ENCODE peak calls at places on chromosomes 11 and 22, in four cellular contexts. H, J, Y and T are unnamed samples.

GRCh38 chr11:7642747-7643146 is 30.6 kb downstream of the CYB5R2 start:
- DNase-seq in Y (peak; percentile 45), H (no peak), J (no peak), T (no peak)

GRCh38 chr22:45246060-45246985 is 5.6 kb upstream of the KIAA0930 start:
- DNase-seq in J (no peak), H (no peak), Y (peak; percentile 62), T (no peak)

GRCh38 chr22:38871360-38872171 is 450 bp downstream of the CBX6 start:
- DNase-seq in H (peak; percentile 45), J (peak; percentile 52), Y (no peak), T (peak; percentile 48)

GRCh38 chr11:121656333-121657090 is 203.7 kb upstream of the SORL1-AS1 start:
- DNase-seq in H (no peak), J (no peak), Y (no peak), T (no peak)

GRCh38 chr11:62487698-62488551 is 58.7 kb downstream of the AHNAK start:
- DNase-seq in Y (no peak), H (no peak), J (no peak), T (no peak)

GRCh38 chr11:819943-820649 is 1.4 kb downstream of the PNPLA2 start:
- DNase-seq in J (peak; percentile 92), H (peak; percentile 80), Y (peak; percentile 81), T (peak; percentile 94)

GRCh38 chr11:69240332-69241074 is 53.5 kb upstream of the MYEOV start:
- DNase-seq in J (no peak), Y (no peak), H (no peak), T (no peak)

GRCh38 chr22:36017661-36018091 is 10.9 kb downstream of the RBFOX2 start:
- DNase-seq in Y (no peak), H (peak; percentile 22), J (no peak), T (no peak)

GRCh38 chr11:19474954-19475811 is 234.4 kb upstream of the E2F8 start:
- DNase-seq in H (no peak), J (no peak), Y (no peak), T (no peak)

GRCh38 chr22:25410849-25411248 is 153.6 kb upstream of the GRK3 start:
- DNase-seq in J (no peak), Y (no peak), H (no peak), T (no peak)

GRCh38 chr22:46776876-46777608 is 14.6 kb downstream of the TBC1D22A start:
- DNase-seq in Y (peak; percentile 12), H (no peak), J (no peak), T (no peak)

GRCh38 chr11:107716884-107717532 is 5.2 kb upstream of the SLN start:
- DNase-seq in J (no peak), H (no peak), Y (no peak), T (no peak)

GRCh38 chr11:72641900-72642814 is 32.1 kb downstream of the PDE2A start:
- DNase-seq in Y (no peak), H (peak; percentile 59), J (no peak), T (peak; percentile 25)

GRCh38 chr11:119065369-119065768 is 2.2 kb upstream of the VPS11 start:
- DNase-seq in J (peak; percentile 38), Y (peak; percentile 35), H (no peak), T (peak; percentile 38)

GRCh38 chr11:10459029-10459970 is 4.2 kb downstream of the AMPD3 start:
- DNase-seq in H (no peak), J (peak; percentile 56), Y (no peak), T (peak; percentile 60)

GRCh38 chr11:79963886-79964660 is 523.2 kb upstream of the TENM4 start:
- DNase-seq in J (no peak), H (peak; percentile 4), Y (no peak), T (no peak)

GRCh38 chr11:99934008-99934407 is 753.1 kb upstream of the ARHGAP42 start:
- DNase-seq in J (no peak), H (no peak), Y (peak; percentile 18), T (no peak)

GRCh38 chr11:91796999-91797398 is 427.6 kb upstream of the FAT3 start:
- DNase-seq in Y (no peak), H (no peak), J (no peak), T (no peak)

GRCh38 chr11:72456651-72457050 is 22.3 kb upstream of the CLPB start:
- DNase-seq in Y (no peak), J (no peak), H (no peak), T (no peak)

GRCh38 chr11:36131719-36132349 is 157.4 kb downstream of the COMMD9 start:
- DNase-seq in Y (no peak), H (peak; percentile 48), J (no peak), T (no peak)

GRCh38 chr11:62542750-62543567 is 3.6 kb downstream of the AHNAK start:
- DNase-seq in J (peak; percentile 75), H (peak; percentile 90), Y (peak; percentile 76), T (peak; percentile 79)

GRCh38 chr22:37060801-37061610 is 9.5 kb downstream of the KCTD17 start:
- DNase-seq in J (peak; percentile 57), Y (no peak), H (no peak), T (peak; percentile 70)

GRCh38 chr22:50481440-50482106 is at the start of gene ADM2:
- DNase-seq in J (peak; percentile 70), Y (no peak), H (peak; percentile 80), T (peak; percentile 72)

GRCh38 chr11:114956565-114956964 is 278.2 kb downstream of the NXPE2 start:
- DNase-seq in J (no peak), H (no peak), Y (no peak), T (no peak)

GRCh38 chr11:102147031-102147430 is 36.8 kb downstream of the YAP1 start:
- DNase-seq in J (no peak), H (no peak), Y (no peak), T (no peak)

GRCh38 chr11:24496728-24497396 is at the start of gene LUZP2:
- DNase-seq in Y (no peak), J (no peak), H (peak; percentile 77), T (no peak)

GRCh38 chr22:38467904-38468760 is at the start of gene KDELR3:
- DNase-seq in J (peak; percentile 64), H (peak; percentile 71), Y (no peak), T (peak; percentile 57)

GRCh38 chr11:45921561-45922424 is 663 bp upstream of the LARGE2 start:
- DNase-seq in H (peak; percentile 68), Y (peak; percentile 59), J (no peak), T (no peak)

GRCh38 chr11:110513521-110514450 is 84.0 kb downstream of the FDX1 start:
- DNase-seq in H (no peak), J (no peak), Y (no peak), T (no peak)

GRCh38 chr11:105229257-105229656 is 89.7 kb upstream of the CARD18 start:
- DNase-seq in H (no peak), Y (no peak), J (no peak), T (no peak)

GRCh38 chr11:102318469-102318868 is 1.2 kb downstream of the BIRC3 start:
- DNase-seq in J (peak; percentile 49), Y (no peak), H (no peak), T (peak; percentile 67)

GRCh38 chr11:1231396-1232327 is 8.8 kb downstream of the MUC5B start:
- DNase-seq in J (no peak), H (peak; percentile 2), Y (no peak), T (no peak)

GRCh38 chr22:22167791-22168189 is 76.8 kb upstream of the VPREB1 start:
- DNase-seq in J (no peak), Y (no peak), H (no peak), T (no peak)